ENCODE peak calls at places on chromosomes 7 and 10, in eight cellular contexts. C is astrocyte of the spinal cord, Z is HFFc6, M is bronchial epithelial cell, O is HFF-Myc, L is PC-3, F is heart left ventricle, U is left ventricle myocardium inferior. Q is an unnamed sample.

GRCh38 chr10:110034596-110034995 is 26.8 kb downstream of the ADD3 start:
- DNase-seq in C (no peak), U (no peak), L (peak; percentile 72), O (no peak), M (peak; percentile 82), F (no peak), Z (peak; percentile 25), Q (no peak)

GRCh38 chr7:2444476-2444875 is 31.7 kb downstream of the GRIFIN start:
- DNase-seq in Z (peak; percentile 59), U (peak; percentile 33), M (no peak), C (peak; percentile 61), L (no peak), O (no peak), F (no peak), Q (peak; percentile 49)

GRCh38 chr7:38890597-38890996 is 18.4 kb downstream of the VPS41 start:
- DNase-seq in C (no peak), U (no peak), Z (no peak), L (no peak), M (no peak), O (no peak), F (no peak), Q (no peak)

GRCh38 chr7:132709971-132710567 is 133.8 kb upstream of the PLXNA4 start:
- DNase-seq in O (peak; percentile 10), Z (peak; percentile 54), U (no peak), F (no peak), M (peak; percentile 29), L (peak; percentile 50), C (peak; percentile 52), Q (peak; percentile 6)

GRCh38 chr7:103592844-103593243 is 146.8 kb upstream of the SLC26A5 start:
- DNase-seq in Z (no peak), O (no peak), L (peak; percentile 41), C (no peak), M (peak; percentile 10), U (no peak), F (no peak), Q (no peak)

GRCh38 chr7:5796076-5796475 is 14.6 kb upstream of the RNF216 start:
- DNase-seq in L (no peak), O (no peak), M (no peak), C (no peak), Z (no peak), U (no peak), F (no peak), Q (no peak)

GRCh38 chr7:44477063-44477830 is 13.2 kb downstream of the NUDCD3 start:
- DNase-seq in O (peak; percentile 49), L (peak; percentile 83), C (peak; percentile 77), U (peak; percentile 43), M (peak; percentile 90), Z (peak; percentile 79), F (peak; percentile 40), Q (peak; percentile 48)

GRCh38 chr10:93921338-93921737 is 27.6 kb downstream of the SLC35G1 start:
- DNase-seq in Z (no peak), F (no peak), M (no peak), U (no peak), C (no peak), L (no peak), O (no peak), Q (no peak)

GRCh38 chr10:59817806-59818205 is 64.6 kb upstream of the MRLN start:
- DNase-seq in C (peak; percentile 51), M (no peak), F (no peak), O (no peak), U (no peak), L (no peak), Z (no peak), Q (no peak)

GRCh38 chr7:17680943-17681351 is 259.3 kb downstream of the SNX13 start:
- DNase-seq in O (no peak), U (no peak), F (no peak), M (peak; percentile 73), C (peak; percentile 67), L (peak; percentile 79), Z (peak; percentile 49), Q (no peak)

GRCh38 chr10:121984463-121984862 is 4.5 kb upstream of the TACC2 start:
- DNase-seq in L (no peak), F (no peak), O (no peak), Z (no peak), C (no peak), M (no peak), U (no peak), Q (no peak)

GRCh38 chr10:38027992-38028391 is 17.5 kb downstream of the ZNF33A start:
- DNase-seq in M (peak; percentile 44), O (peak; percentile 2), U (no peak), L (peak; percentile 68), Z (no peak), C (no peak), F (no peak), Q (no peak)

DNA sequence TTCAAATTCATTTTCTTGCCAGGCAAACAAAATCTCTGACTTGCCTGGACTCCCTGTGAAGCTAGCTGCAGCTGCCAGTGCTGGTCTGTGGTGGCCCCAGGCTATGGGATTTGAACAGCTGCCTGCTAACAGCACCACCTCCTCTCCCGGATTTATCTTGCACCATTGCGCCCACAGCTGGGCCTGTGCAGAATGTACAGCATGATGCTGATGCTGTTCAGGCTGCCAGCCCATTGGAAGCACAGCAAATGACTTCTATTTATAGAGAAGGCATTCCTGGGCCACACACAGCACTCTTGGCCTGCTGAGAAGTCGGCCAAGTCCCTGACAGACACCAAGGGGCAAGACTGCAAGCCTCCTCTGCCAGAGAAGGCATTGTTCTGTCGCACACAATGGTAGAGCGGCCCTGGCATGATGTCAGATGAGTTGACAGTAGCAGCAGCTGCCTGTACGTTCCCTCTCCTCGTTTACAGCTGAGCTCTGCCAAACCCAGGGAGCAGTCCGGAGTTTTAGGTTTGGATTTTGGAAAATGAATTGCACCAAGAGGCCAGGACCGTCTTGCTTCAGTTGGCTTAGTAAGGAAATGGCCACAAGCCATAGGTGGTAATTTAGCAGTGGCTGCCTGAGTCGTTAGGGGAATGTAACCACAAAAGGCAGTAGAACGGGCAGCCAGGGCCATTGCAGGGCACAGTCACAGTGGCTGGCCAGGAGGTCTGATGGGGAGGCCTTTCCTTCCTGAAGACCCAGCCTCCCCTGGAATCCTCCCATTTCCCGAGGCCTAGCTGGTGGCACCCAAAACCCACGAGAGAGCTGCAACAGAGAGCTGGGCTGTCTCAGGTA is 38.5 kb downstream of the MTURN start:
- DNase-seq in Z (peak; percentile 99), M (peak; percentile 99), U (peak; percentile 74), C (peak; percentile 90), F (peak; percentile 86), L (peak; percentile 94), O (peak; percentile 84), Q (peak; percentile 88)
- TF ChIP-seq CTCF in Z (peak; percentile 71), M (peak; percentile 72), U (peak; percentile 33), C (peak; percentile 47), F (peak; percentile 13), L (peak; percentile 64), O (peak; percentile 37), Q (peak; percentile 45)

GRCh38 chr7:101171442-101171837 is 6.1 kb upstream of the VGF start:
- DNase-seq in F (no peak), Z (no peak), O (no peak), M (no peak), L (no peak), U (no peak), C (no peak), Q (no peak)

GRCh38 chr7:101170617-101171441 is 5.5 kb upstream of the VGF start:
- DNase-seq in L (no peak), M (no peak), Z (no peak), C (no peak), U (no peak), F (no peak), O (no peak), Q (no peak)

GRCh38 chr7:101172854-101173751 is 7.0 kb downstream of the NAT16 start:
- DNase-seq in Z (peak; percentile 70), C (peak; percentile 68), U (peak; percentile 75), O (peak; percentile 35), F (peak; percentile 73), L (peak; percentile 91), M (peak; percentile 68), Q (peak; percentile 35)

GRCh38 chr7:101173752-101174244 is 6.3 kb downstream of the NAT16 start:
- DNase-seq in L (peak; percentile 75), U (no peak), M (peak; percentile 63), C (no peak), F (no peak), Z (peak; percentile 11), O (peak; percentile 32), Q (no peak)

GRCh38 chr7:101172005-101172853 is 6.9 kb upstream of the VGF start:
- DNase-seq in O (no peak), C (no peak), M (no peak), U (no peak), L (no peak), F (no peak), Z (no peak), Q (no peak)
- TF ChIP-seq CTCF in O (no peak), C (no peak), M (no peak), U (no peak), L (peak; percentile 22), F (no peak), Z (no peak), Q (no peak)

DNA sequence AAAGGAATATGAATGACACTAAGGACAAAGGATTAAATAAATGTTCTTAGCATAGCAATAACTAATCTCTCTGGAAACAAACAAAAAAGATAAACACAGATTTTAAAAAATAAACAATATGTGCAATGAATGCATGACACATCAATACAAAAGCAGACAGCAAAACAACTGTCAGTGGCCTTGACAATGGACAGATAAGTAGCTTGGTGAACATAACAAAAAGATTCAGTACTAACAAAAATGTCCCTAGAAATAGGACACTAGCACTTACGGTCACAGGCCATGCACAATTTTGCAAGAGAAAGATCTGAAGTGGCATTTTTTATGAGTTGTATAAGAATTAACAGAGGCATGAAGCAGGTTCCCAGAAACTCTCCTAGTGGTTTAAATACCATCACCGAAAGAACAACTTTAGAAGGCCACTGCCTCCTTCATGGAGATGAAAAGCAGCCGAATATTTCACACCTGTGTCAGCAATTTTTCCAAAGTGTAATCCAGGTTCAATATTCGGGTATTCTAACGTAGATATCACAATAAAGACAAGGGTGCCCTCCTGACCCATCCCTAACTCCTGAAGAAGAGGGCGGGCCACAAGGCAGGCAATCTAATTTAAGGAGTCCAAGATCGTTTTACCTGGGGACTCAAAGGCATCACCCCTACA is 231.3 kb upstream of the MKLN1 start:
- DNase-seq in U (no peak), C (no peak), Z (no peak), L (no peak), F (no peak), M (no peak), O (no peak), Q (no peak)
- TF ChIP-seq CTCF in U (no peak), C (no peak), Z (no peak), L (no peak), F (no peak), M (no peak), O (no peak), Q (no peak)

GRCh38 chr10:77874872-77875271 is 51.7 kb downstream of the DLG5 start:
- DNase-seq in M (no peak), O (no peak), U (no peak), F (no peak), L (no peak), Z (no peak), C (no peak), Q (no peak)

GRCh38 chr10:77872947-77873557 is 53.5 kb downstream of the DLG5 start:
- DNase-seq in Z (no peak), M (no peak), L (peak; percentile 43), O (no peak), F (no peak), C (peak; percentile 20), U (no peak), Q (no peak)

GRCh38 chr10:77875730-77876129 is 50.8 kb downstream of the DLG5 start:
- DNase-seq in L (no peak), F (no peak), O (no peak), U (no peak), Z (no peak), M (no peak), C (no peak), Q (no peak)

GRCh38 chr10:77872151-77872946 is 54.2 kb downstream of the DLG5 start:
- DNase-seq in M (no peak), O (no peak), U (no peak), F (no peak), L (no peak), Z (no peak), C (peak; percentile 71), Q (peak; percentile 70)

GRCh38 chr10:77873558-77874380 is 52.8 kb downstream of the DLG5 start:
- DNase-seq in M (peak; percentile 86), C (peak; percentile 80), F (no peak), O (peak; percentile 70), U (no peak), L (peak; percentile 99), Z (peak; percentile 65), Q (peak; percentile 55)
- TF ChIP-seq CTCF in M (no peak), C (no peak), F (no peak), O (no peak), U (no peak), L (peak; percentile 18), Z (no peak), Q (no peak)